ENCODE peak calls at places on chromosome 11, in nine cellular contexts. E is uterus, Y is SK-N-SH, K is Peyer's patch, U is upper lobe of right lung, O is endothelial cell of umbilical vein, S is tibial nerve, J is pancreas, I is cardiac muscle cell. P is an unnamed sample.

GRCh38 chr11:15841898-15842297 is 514.4 kb downstream of the SOX6 start:
- DNase-seq in E (no peak), Y (peak; percentile 17), K (peak; percentile 58), U (no peak), O (no peak), S (no peak), J (no peak), I (no peak), P (no peak)

GRCh38 chr11:112227002-112227401 is 774 bp downstream of the PTS start:
- DNase-seq in E (no peak), Y (peak; percentile 35), K (no peak), U (no peak), O (no peak), S (no peak), J (no peak), I (peak; percentile 42), P (no peak)

GRCh38 chr11:102513869-102514268 is 16.7 kb downstream of the MMP7 start:
- DNase-seq in E (peak; percentile 80), Y (no peak), K (peak; percentile 78), U (no peak), O (no peak), S (peak; percentile 52), J (no peak), I (peak; percentile 48), P (no peak)

GRCh38 chr11:11973361-11973800 is 35.0 kb downstream of the DKK3 start:
- DNase-seq in E (peak; percentile 64), Y (no peak), K (no peak), U (peak; percentile 62), O (peak; percentile 45), S (peak; percentile 59), J (no peak), I (peak; percentile 75), P (no peak)

GRCh38 chr11:33936745-33937612 is 45.1 kb upstream of the LMO2 start:
- DNase-seq in E (peak; percentile 67), Y (no peak), K (peak; percentile 54), U (no peak), O (peak; percentile 99), S (no peak), J (no peak), I (peak; percentile 73), P (no peak)

GRCh38 chr11:66886671-66887221 is 29.9 kb downstream of the LRFN4 start:
- DNase-seq in E (no peak), Y (no peak), K (no peak), U (no peak), O (no peak), S (no peak), J (no peak), I (peak; percentile 88), P (peak; percentile 51)

GRCh38 chr11:14537134-14537599 is 17.0 kb upstream of the PSMA1 start:
- DNase-seq in E (no peak), Y (peak; percentile 68), K (peak; percentile 76), U (no peak), O (peak; percentile 60), S (no peak), J (no peak), I (peak; percentile 67), P (no peak)

GRCh38 chr11:12455938-12456337 is 78.6 kb downstream of the PARVA start:
- DNase-seq in E (peak; percentile 23), Y (no peak), K (no peak), U (no peak), O (no peak), S (no peak), J (no peak), I (peak; percentile 48), P (no peak)

GRCh38 chr11:78525720-78526119 is 48.9 kb downstream of the NARS2 start:
- DNase-seq in E (no peak), Y (no peak), K (no peak), U (no peak), O (no peak), S (no peak), J (no peak), I (no peak), P (no peak)

GRCh38 chr11:7609015-7609414 is 64.3 kb downstream of the CYB5R2 start:
- DNase-seq in E (no peak), Y (no peak), K (no peak), U (no peak), O (no peak), S (no peak), J (no peak), I (peak; percentile 44), P (no peak)

GRCh38 chr11:67436459-67437081 is 912 bp downstream of the PTPRCAP start:
- DNase-seq in E (peak; percentile 56), Y (no peak), K (peak; percentile 89), U (no peak), O (no peak), S (no peak), J (peak; percentile 48), I (peak; percentile 22), P (no peak)

GRCh38 chr11:35856756-35857155 is 87.1 kb upstream of the LDLRAD3 start:
- DNase-seq in E (no peak), Y (no peak), K (no peak), U (no peak), O (no peak), S (no peak), J (no peak), I (no peak), P (no peak)

GRCh38 chr11:81165164-81165563 is 1568.5 kb downstream of the FAM181B start:
- DNase-seq in E (no peak), Y (no peak), K (no peak), U (no peak), O (no peak), S (no peak), J (no peak), I (no peak), P (no peak)

DNA sequence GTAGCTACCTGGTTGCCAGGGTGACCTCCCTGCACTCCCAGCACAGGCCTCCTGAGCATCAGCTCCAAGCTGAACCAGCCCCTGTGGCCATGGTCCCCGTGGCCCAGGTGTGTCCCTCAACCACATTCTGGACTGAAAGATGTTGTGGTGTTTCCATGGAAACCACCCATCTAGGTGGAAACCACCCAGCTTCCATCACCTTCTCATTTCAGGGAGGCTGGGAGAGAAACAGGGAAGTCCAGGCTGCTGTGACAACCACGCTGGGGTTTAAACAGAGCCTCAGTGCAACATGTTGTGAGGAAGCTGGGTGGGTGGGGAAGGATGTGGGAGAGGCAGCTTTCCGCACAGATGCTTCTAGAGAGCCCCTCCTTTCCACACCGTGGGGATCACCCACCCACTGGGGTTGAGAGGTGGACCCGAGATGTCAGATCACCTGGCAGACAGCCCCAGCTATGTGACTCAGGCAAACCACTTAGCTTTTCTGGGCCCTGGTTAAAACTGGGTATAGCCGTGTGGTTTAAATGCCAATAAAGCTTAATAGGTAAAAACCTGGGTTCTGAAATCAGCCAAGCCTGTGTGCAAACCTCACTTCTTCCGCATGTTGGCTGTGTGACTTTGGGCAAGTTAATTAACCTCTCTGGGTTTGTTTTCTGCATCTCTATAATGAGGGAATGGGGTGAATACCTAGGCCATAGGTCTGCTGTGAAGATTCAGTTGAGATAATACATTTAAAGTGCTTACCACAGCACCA is 46.4 kb downstream of the CD82 start:
- DNase-seq in E (no peak), Y (no peak), K (peak; percentile 90), U (no peak), O (no peak), S (no peak), J (no peak), I (no peak), P (no peak)
- H3K36me3 ChIP-seq in E (no peaks in the 10 kb centered on the region), Y (no peaks in the 10 kb centered on the region), K (peaks cover 8% of the 10 kb centered on the region), U (peaks cover 12% of the 10 kb centered on the region), O (no peaks in the 10 kb centered on the region), S (peaks cover 38% of the 10 kb centered on the region), J (no peaks in the 10 kb centered on the region), I (no peaks in the 10 kb centered on the region), P (no peaks in the 10 kb centered on the region)

DNA sequence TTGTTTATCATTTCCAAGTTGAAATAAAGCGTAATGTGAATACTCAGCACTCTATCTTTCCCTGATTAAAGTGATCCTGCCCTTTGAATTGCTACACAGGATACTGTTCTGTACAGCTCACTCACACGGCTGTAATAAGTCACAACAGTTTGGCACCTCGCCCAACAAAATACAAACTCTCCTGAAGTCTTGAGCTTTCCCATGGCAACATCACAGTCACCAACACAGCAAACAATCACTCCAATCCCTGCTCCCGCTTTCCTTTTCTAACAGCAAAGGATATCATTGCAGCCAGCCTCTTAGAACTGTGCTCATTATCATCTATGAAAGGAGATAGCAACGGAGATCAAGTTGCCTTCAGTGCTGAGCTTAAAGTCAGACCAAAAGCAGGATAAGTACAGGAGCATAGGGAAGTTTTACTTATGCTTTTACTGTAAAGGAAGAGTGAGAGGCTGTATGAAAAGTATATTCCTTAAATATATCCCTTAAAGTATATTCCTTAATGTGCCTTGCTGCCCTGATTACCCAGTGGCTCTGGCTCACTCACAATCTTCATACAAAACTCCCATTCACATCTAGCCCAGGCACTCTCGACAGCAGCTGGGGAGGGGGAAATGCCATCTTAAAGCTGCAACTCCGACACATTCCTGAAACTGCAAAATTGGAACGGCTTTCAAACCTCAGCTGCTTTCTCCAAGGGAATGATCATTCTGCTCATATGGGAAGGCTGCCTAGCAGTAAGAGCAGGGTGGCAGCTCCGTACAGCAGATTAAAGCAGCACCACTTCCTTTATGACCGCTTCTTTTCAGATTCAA is 35.9 kb downstream of the MAML2 start:
- DNase-seq in E (peak; percentile 86), Y (peak; percentile 30), K (peak; percentile 90), U (no peak), O (peak; percentile 99), S (peak; percentile 74), J (peak; percentile 62), I (peak; percentile 99), P (peak; percentile 95)
- H3K4me1 ChIP-seq in E (peaks cover 12% of the 10 kb centered on the region), Y (peaks cover 82% of the 10 kb centered on the region), K (peaks cover 42% of the 10 kb centered on the region), U (peaks cover 78% of the 10 kb centered on the region), O (peaks cover 84% of the 10 kb centered on the region), S (peaks cover 61% of the 10 kb centered on the region), J (peaks cover 17% of the 10 kb centered on the region), I (peaks cover 29% of the 10 kb centered on the region), P (peaks cover 55% of the 10 kb centered on the region)

DNA sequence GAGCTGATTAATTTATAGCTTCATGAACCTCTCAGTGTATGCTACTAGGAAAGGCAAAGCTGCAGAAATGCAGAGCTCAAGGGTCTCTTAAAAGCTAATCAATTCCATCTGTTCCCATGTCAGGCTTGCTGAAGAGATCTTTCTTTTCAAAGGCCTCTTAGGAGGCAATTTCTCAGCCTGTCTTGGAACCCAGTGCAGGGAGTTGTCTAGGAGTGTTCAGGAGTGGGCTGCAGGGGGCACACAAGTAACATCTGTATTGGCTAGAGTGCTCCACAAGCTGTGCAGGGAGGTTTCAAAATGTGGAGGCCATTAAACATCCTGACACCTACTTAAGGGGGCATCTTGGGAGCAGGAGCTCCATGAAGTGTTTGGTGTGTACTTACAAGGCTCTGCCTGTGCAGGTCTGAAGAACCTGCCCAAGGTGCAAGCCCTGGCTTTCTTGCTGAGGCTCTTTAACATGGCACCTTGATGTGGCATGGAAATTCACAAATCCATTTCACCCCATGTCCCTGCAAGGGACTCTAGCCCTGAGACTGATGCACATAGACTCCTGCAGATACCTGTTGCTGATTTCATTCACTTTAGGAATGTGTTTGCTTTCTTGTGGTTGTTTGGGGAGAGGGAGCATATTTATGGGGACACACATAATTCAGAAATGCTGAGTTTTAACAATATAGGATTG is 134.7 kb downstream of the ME3 start:
- DNase-seq in E (no peak), Y (no peak), K (no peak), U (no peak), O (peak; percentile 64), S (no peak), J (no peak), I (peak; percentile 49), P (peak; percentile 7)
- TF ChIP-seq CTCF in E (no peak), Y (peak; percentile 31), K (no peak), U (no peak), O (peak; percentile 42), S (no peak), J (no peak), I (peak; percentile 39), P (no peak)

DNA sequence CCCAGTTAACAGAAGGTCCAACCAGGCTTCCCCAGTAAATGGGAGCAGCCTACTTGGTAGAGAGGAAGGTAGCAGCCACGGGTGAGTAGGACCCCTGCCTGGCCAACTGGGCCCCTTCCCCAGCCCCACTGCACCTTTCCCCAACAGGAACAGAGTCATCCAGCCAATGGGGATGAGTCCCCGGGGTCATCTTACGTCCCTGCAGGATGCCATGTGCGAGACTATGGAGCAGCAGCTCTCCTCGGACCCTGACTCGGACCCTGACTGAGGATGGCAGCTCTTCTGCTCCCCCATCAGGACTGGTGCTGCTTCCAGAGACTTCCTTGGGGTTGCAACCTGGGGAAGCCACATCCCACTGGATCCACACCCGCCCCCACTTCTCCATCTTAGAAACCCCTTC is 6.6 kb downstream of the RIC8A start:
- DNase-seq in E (peak; percentile 9), Y (no peak), K (peak; percentile 42), U (no peak), O (no peak), S (no peak), J (peak; percentile 22), I (no peak), P (no peak)
- H3K36me3 ChIP-seq in E (no peaks in the 10 kb centered on the region), Y (peaks cover 66% of the 10 kb centered on the region), K (peaks cover 74% of the 10 kb centered on the region), U (peaks cover 72% of the 10 kb centered on the region), O (peaks cover 31% of the 10 kb centered on the region), S (peaks cover 91% of the 10 kb centered on the region), J (peaks cover 49% of the 10 kb centered on the region), I (peaks cover 55% of the 10 kb centered on the region), P (peaks cover 39% of the 10 kb centered on the region)

P was measured in HCT116.